ENCODE peak calls at places on chromosome 7, in four cellular contexts. F, J, U and B are unnamed samples.

GRCh38 chr7:2007526-2007925 is 225.2 kb downstream of the MAD1L1 start:
- DNase-seq in F (no peak), J (no peak), U (no peak), B (no peak)

GRCh38 chr7:141262101-141262819 is 188.4 kb downstream of the TMEM178B start:
- DNase-seq in F (no peak), J (no peak), U (no peak), B (no peak)

GRCh38 chr7:927031-927671 is 27.3 kb downstream of the ADAP1 start:
- DNase-seq in F (no peak), J (peak), U (no peak), B (peak)

GRCh38 chr7:90345548-90346319 is 782 bp upstream of the GTPBP10 start:
- DNase-seq in F (no peak), J (no peak), U (peak), B (peak)

GRCh38 chr7:39535064-39535463 is 31.1 kb upstream of the YAE1 start:
- DNase-seq in F (no peak), J (no peak), U (no peak), B (no peak)

GRCh38 chr7:130160455-130160854 is 44.8 kb downstream of the TMEM209 start:
- DNase-seq in F (no peak), J (no peak), U (no peak), B (no peak)

GRCh38 chr7:50664461-50664922 is 99.3 kb upstream of the DDC start:
- DNase-seq in F (peak), J (no peak), U (no peak), B (peak)

GRCh38 chr7:149071641-149072437 is 18.7 kb downstream of the ZNF786 start:
- DNase-seq in F (no peak), J (peak), U (no peak), B (no peak)

GRCh38 chr7:151745090-151745638 is 131.8 kb downstream of the PRKAG2 start:
- DNase-seq in F (peak), J (no peak), U (no peak), B (peak)

GRCh38 chr7:136923111-136923510 is 54.7 kb downstream of the CHRM2 start:
- DNase-seq in F (no peak), J (no peak), U (no peak), B (peak)

GRCh38 chr7:128781851-128782250 is 6.3 kb upstream of the OPN1SW start:
- DNase-seq in F (no peak), J (no peak), U (no peak), B (no peak)

GRCh38 chr7:73431041-73431835 is 2.3 kb upstream of the FZD9 start:
- DNase-seq in F (no peak), J (no peak), U (no peak), B (peak)

GRCh38 chr7:138257459-138258193 is 181.4 kb downstream of the AKR1D1 start:
- DNase-seq in F (no peak), J (no peak), U (no peak), B (peak)

GRCh38 chr7:48781783-48782182 is 142.6 kb upstream of the CDC14C start:
- DNase-seq in F (no peak), J (no peak), U (peak), B (no peak)

GRCh38 chr7:48099781-48100180 is 10.7 kb downstream of the UPP1 start:
- DNase-seq in F (no peak), J (no peak), U (no peak), B (no peak)

GRCh38 chr7:134602921-134603394 is 43.7 kb upstream of the BPGM start:
- DNase-seq in F (no peak), J (no peak), U (no peak), B (no peak)

GRCh38 chr7:99597762-99598501 is at the start of gene TMEM225B:
- DNase-seq in F (no peak), J (peak), U (no peak), B (no peak)

GRCh38 chr7:94511763-94512162 is 2.2 kb downstream of the CASD1 start:
- DNase-seq in F (no peak), J (no peak), U (peak), B (no peak)